ENCODE peak calls at places on chromosomes 16 and 17, in six cellular contexts. R is stimulated activated effector memory CD8-positive, alpha-beta T cell treated with anti-CD3 and anti-CD28 coated beads, Interleukin-12 subunit alpha, Interleukin-12 subunit beta, amount 100 ng/mL, for 72 hours; O is DMS 273 treated with DMSO at 0.1 percent for 48 hours; N is germinal center; B is effector CD4-positive, alpha-beta T cell; D is activated CD8-positive, alpha-beta memory T cell treated with anti-CD3 and anti-CD28 coated beads for 48 hours. E is an unnamed sample.

GRCh38 chr17:1961187-1961586 is 63.9 kb downstream of the RTN4RL1 start:
- DNase-seq in D (no peak), B (no peak), R (no peak), O (no peak), N (no peak), E (no peak)

GRCh38 chr16:813204-813915 is 12.8 kb upstream of the GNG13 start:
- DNase-seq in R (no peak), D (peak), O (no peak), B (peak), N (peak), E (peak)

GRCh38 chr16:89575247-89576172 is at the start of gene CPNE7:
- DNase-seq in D (no peak), B (no peak), N (peak), R (no peak), O (no peak), E (peak)

GRCh38 chr16:89561195-89562026 is 929 bp downstream of the RPL13 start:
- DNase-seq in N (no peak), O (no peak), D (no peak), B (no peak), R (no peak), E (no peak)

GRCh38 chr16:49836668-49837067 is 19.2 kb downstream of the ZNF423 start:
- DNase-seq in N (no peak), B (no peak), R (no peak), D (no peak), O (no peak), E (no peak)

GRCh38 chr17:35795007-35795870 is at the start of gene MMP28:
- DNase-seq in R (peak), B (no peak), N (peak), O (no peak), D (no peak), E (peak)

GRCh38 chr17:28407974-28408306 is 1.9 kb upstream of the SLC46A1 start:
- DNase-seq in N (no peak), D (no peak), O (no peak), R (no peak), B (no peak), E (no peak)

GRCh38 chr16:75312875-75313274 is 61.5 kb upstream of the BCAR1 start:
- DNase-seq in N (no peak), R (no peak), O (no peak), B (no peak), D (no peak), E (no peak)

GRCh38 chr17:61219460-61219859 is 180.2 kb upstream of the TBX2 start:
- DNase-seq in O (no peak), R (no peak), N (no peak), D (no peak), B (no peak), E (no peak)

GRCh38 chr17:17719966-17720543 is 38.8 kb downstream of the RAI1 start:
- DNase-seq in N (no peak), D (no peak), R (no peak), B (no peak), O (no peak), E (no peak)

GRCh38 chr17:72119280-72119962 is 1.4 kb upstream of the SOX9 start:
- DNase-seq in D (no peak), O (no peak), B (no peak), R (no peak), N (no peak), E (no peak)

GRCh38 chr16:67000384-67001158 is 12.2 kb downstream of the CES4A start:
- DNase-seq in O (no peak), D (no peak), R (peak), B (peak), N (peak), E (peak)

GRCh38 chr17:8913879-8914278 is 46.4 kb upstream of the PIK3R6 start:
- DNase-seq in R (no peak), D (no peak), B (no peak), O (no peak), N (no peak), E (no peak)

GRCh38 chr17:47941998-47942490 is 673 bp downstream of the PNPO start:
- DNase-seq in O (no peak), N (no peak), R (no peak), B (no peak), D (no peak), E (no peak)

GRCh38 chr17:5472511-5472910 is 3.7 kb upstream of the DHX33 start:
- DNase-seq in R (no peak), O (no peak), B (no peak), N (no peak), D (no peak), E (no peak)

GRCh38 chr16:2708955-2709587 is 11.0 kb downstream of the PRSS27 start:
- DNase-seq in R (no peak), B (no peak), N (no peak), O (no peak), D (no peak), E (no peak)

GRCh38 chr17:41518789-41519449 is at the start of gene KRT15:
- DNase-seq in N (no peak), D (no peak), O (no peak), R (no peak), B (no peak), E (no peak)

GRCh38 chr17:81405382-81406005 is 10.2 kb downstream of the BAHCC1 start:
- DNase-seq in N (no peak), D (no peak), O (no peak), R (no peak), B (no peak), E (no peak)